ENCODE peak calls at places on chromosome 6, in ten cellular contexts. One of them, this sample, is unnamed.

GRCh38 chr6:125114248-125114858 is 39.2 kb upstream of the TPD52L1 start:
- DNase-seq in CD4-positive, alpha-beta T cell: peak
- DNase-seq in mesothelial cell of epicardium: no peak
- DNase-seq in natural killer cell: no peak
- DNase-seq in fibroblast of pulmonary artery: peak
- DNase-seq in MCF 10A: peak
- DNase-seq in left ventricle myocardium inferior: no peak
- DNase-seq in endothelial cell: peak
- DNase-seq in AG10803: peak
- DNase-seq in adrenal gland: peak
- DNase-seq in this sample: peak

GRCh38 chr6:137870744-137871247 is 3.7 kb downstream of the TNFAIP3 start:
- DNase-seq in CD4-positive, alpha-beta T cell: no peak
- DNase-seq in mesothelial cell of epicardium: no peak
- DNase-seq in natural killer cell: no peak
- DNase-seq in fibroblast of pulmonary artery: peak
- DNase-seq in MCF 10A: peak
- DNase-seq in left ventricle myocardium inferior: no peak
- DNase-seq in endothelial cell: no peak
- DNase-seq in AG10803: no peak
- DNase-seq in adrenal gland: no peak
- DNase-seq in this sample: no peak

GRCh38 chr6:104201557-104201956 is 658.2 kb downstream of the HACE1 start:
- DNase-seq in CD4-positive, alpha-beta T cell: no peak
- DNase-seq in mesothelial cell of epicardium: no peak
- DNase-seq in natural killer cell: no peak
- DNase-seq in fibroblast of pulmonary artery: no peak
- DNase-seq in MCF 10A: no peak
- DNase-seq in left ventricle myocardium inferior: no peak
- DNase-seq in endothelial cell: no peak
- DNase-seq in AG10803: no peak
- DNase-seq in adrenal gland: no peak
- DNase-seq in this sample: no peak

GRCh38 chr6:105263685-105264298 is 84.0 kb upstream of the POPDC3 start:
- DNase-seq in CD4-positive, alpha-beta T cell: no peak
- DNase-seq in mesothelial cell of epicardium: no peak
- DNase-seq in natural killer cell: no peak
- DNase-seq in fibroblast of pulmonary artery: no peak
- DNase-seq in MCF 10A: no peak
- DNase-seq in left ventricle myocardium inferior: no peak
- DNase-seq in endothelial cell: no peak
- DNase-seq in AG10803: no peak
- DNase-seq in adrenal gland: no peak
- DNase-seq in this sample: no peak

GRCh38 chr6:130851026-130851425 is 23.8 kb downstream of the SMLR1 start:
- DNase-seq in CD4-positive, alpha-beta T cell: no peak
- DNase-seq in mesothelial cell of epicardium: no peak
- DNase-seq in natural killer cell: no peak
- DNase-seq in fibroblast of pulmonary artery: no peak
- DNase-seq in MCF 10A: no peak
- DNase-seq in left ventricle myocardium inferior: no peak
- DNase-seq in endothelial cell: no peak
- DNase-seq in AG10803: no peak
- DNase-seq in adrenal gland: no peak
- DNase-seq in this sample: no peak

GRCh38 chr6:136643850-136644596 is 93.8 kb upstream of the MAP7 start:
- DNase-seq in CD4-positive, alpha-beta T cell: peak
- DNase-seq in mesothelial cell of epicardium: peak
- DNase-seq in natural killer cell: peak
- DNase-seq in fibroblast of pulmonary artery: peak
- DNase-seq in MCF 10A: peak
- DNase-seq in left ventricle myocardium inferior: peak
- DNase-seq in endothelial cell: peak
- DNase-seq in AG10803: peak
- DNase-seq in adrenal gland: peak
- DNase-seq in this sample: peak

GRCh38 chr6:56708810-56709597 is 66.3 kb upstream of the DST start:
- DNase-seq in CD4-positive, alpha-beta T cell: no peak
- DNase-seq in mesothelial cell of epicardium: no peak
- DNase-seq in natural killer cell: no peak
- DNase-seq in fibroblast of pulmonary artery: peak
- DNase-seq in MCF 10A: peak
- DNase-seq in left ventricle myocardium inferior: no peak
- DNase-seq in endothelial cell: no peak
- DNase-seq in AG10803: peak
- DNase-seq in adrenal gland: no peak
- DNase-seq in this sample: no peak

GRCh38 chr6:689223-689622 is 3.7 kb downstream of the EXOC2 start:
- DNase-seq in CD4-positive, alpha-beta T cell: no peak
- DNase-seq in mesothelial cell of epicardium: no peak
- DNase-seq in natural killer cell: no peak
- DNase-seq in fibroblast of pulmonary artery: no peak
- DNase-seq in MCF 10A: no peak
- DNase-seq in left ventricle myocardium inferior: no peak
- DNase-seq in endothelial cell: no peak
- DNase-seq in AG10803: no peak
- DNase-seq in adrenal gland: no peak
- DNase-seq in this sample: no peak

GRCh38 chr6:57242505-57242904 is 20.4 kb upstream of the RAB23 start:
- DNase-seq in CD4-positive, alpha-beta T cell: no peak
- DNase-seq in mesothelial cell of epicardium: no peak
- DNase-seq in natural killer cell: no peak
- DNase-seq in fibroblast of pulmonary artery: peak
- DNase-seq in MCF 10A: peak
- DNase-seq in left ventricle myocardium inferior: no peak
- DNase-seq in endothelial cell: no peak
- DNase-seq in AG10803: peak
- DNase-seq in adrenal gland: no peak
- DNase-seq in this sample: no peak

GRCh38 chr6:40894962-40895799 is 143.8 kb downstream of the UNC5CL start:
- DNase-seq in CD4-positive, alpha-beta T cell: no peak
- DNase-seq in mesothelial cell of epicardium: peak
- DNase-seq in natural killer cell: no peak
- DNase-seq in fibroblast of pulmonary artery: peak
- DNase-seq in MCF 10A: peak
- DNase-seq in left ventricle myocardium inferior: peak
- DNase-seq in endothelial cell: peak
- DNase-seq in AG10803: peak
- DNase-seq in adrenal gland: peak
- DNase-seq in this sample: peak

GRCh38 chr6:17393335-17394191 is at the start of gene CAP2:
- DNase-seq in CD4-positive, alpha-beta T cell: no peak
- DNase-seq in mesothelial cell of epicardium: peak
- DNase-seq in natural killer cell: no peak
- DNase-seq in fibroblast of pulmonary artery: peak
- DNase-seq in MCF 10A: peak
- DNase-seq in left ventricle myocardium inferior: peak
- DNase-seq in endothelial cell: peak
- DNase-seq in AG10803: peak
- DNase-seq in adrenal gland: peak
- DNase-seq in this sample: peak

GRCh38 chr6:33607784-33608161 is 13.3 kb upstream of the ITPR3 start:
- DNase-seq in CD4-positive, alpha-beta T cell: no peak
- DNase-seq in mesothelial cell of epicardium: no peak
- DNase-seq in natural killer cell: no peak
- DNase-seq in fibroblast of pulmonary artery: no peak
- DNase-seq in MCF 10A: peak
- DNase-seq in left ventricle myocardium inferior: no peak
- DNase-seq in endothelial cell: no peak
- DNase-seq in AG10803: no peak
- DNase-seq in adrenal gland: no peak
- DNase-seq in this sample: no peak

GRCh38 chr6:49835140-49835539 is 31.2 kb downstream of the CRISP1 start:
- DNase-seq in CD4-positive, alpha-beta T cell: no peak
- DNase-seq in mesothelial cell of epicardium: no peak
- DNase-seq in natural killer cell: no peak
- DNase-seq in fibroblast of pulmonary artery: no peak
- DNase-seq in MCF 10A: no peak
- DNase-seq in left ventricle myocardium inferior: no peak
- DNase-seq in endothelial cell: no peak
- DNase-seq in AG10803: no peak
- DNase-seq in adrenal gland: no peak
- DNase-seq in this sample: no peak

GRCh38 chr6:22471746-22472145 is 97.6 kb upstream of the HDGFL1 start:
- DNase-seq in CD4-positive, alpha-beta T cell: no peak
- DNase-seq in mesothelial cell of epicardium: no peak
- DNase-seq in natural killer cell: no peak
- DNase-seq in fibroblast of pulmonary artery: no peak
- DNase-seq in MCF 10A: no peak
- DNase-seq in left ventricle myocardium inferior: no peak
- DNase-seq in endothelial cell: peak
- DNase-seq in AG10803: no peak
- DNase-seq in adrenal gland: no peak
- DNase-seq in this sample: no peak

GRCh38 chr6:161095916-161096315 is 104.3 kb downstream of the MAP3K4 start:
- DNase-seq in CD4-positive, alpha-beta T cell: no peak
- DNase-seq in mesothelial cell of epicardium: no peak
- DNase-seq in natural killer cell: no peak
- DNase-seq in fibroblast of pulmonary artery: no peak
- DNase-seq in MCF 10A: no peak
- DNase-seq in left ventricle myocardium inferior: no peak
- DNase-seq in endothelial cell: no peak
- DNase-seq in AG10803: no peak
- DNase-seq in adrenal gland: no peak
- DNase-seq in this sample: no peak

DNA sequence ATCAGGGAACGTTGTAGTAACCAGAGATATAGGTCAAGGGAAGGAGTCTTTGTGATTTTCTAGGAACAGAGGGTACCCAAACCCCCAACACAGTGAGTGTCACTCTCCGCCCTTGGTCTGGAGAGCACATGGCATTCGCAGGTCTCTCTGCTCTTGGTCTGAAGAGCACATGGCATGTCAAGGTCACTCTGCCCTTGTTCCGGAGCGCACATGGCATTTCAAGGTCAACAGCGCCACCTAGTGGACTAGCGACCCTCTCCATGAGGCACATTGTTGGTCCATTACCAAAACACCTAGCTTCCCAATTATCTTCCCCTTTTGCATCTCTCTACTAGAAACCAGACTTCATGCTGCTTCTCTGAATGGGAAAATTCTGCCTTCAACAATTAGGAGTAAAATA is 260.0 kb downstream of the C6orf118 start:
- DNase-seq in CD4-positive, alpha-beta T cell: no peak
- DNase-seq in mesothelial cell of epicardium: no peak
- DNase-seq in natural killer cell: no peak
- DNase-seq in fibroblast of pulmonary artery: peak
- DNase-seq in MCF 10A: peak
- DNase-seq in left ventricle myocardium inferior: no peak
- DNase-seq in endothelial cell: peak
- DNase-seq in AG10803: peak
- DNase-seq in adrenal gland: no peak
- DNase-seq in this sample: peak
- TF ChIP-seq CTCF in CD4-positive, alpha-beta T cell: no peak
- TF ChIP-seq CTCF in mesothelial cell of epicardium: peak
- TF ChIP-seq CTCF in natural killer cell: no peak
- TF ChIP-seq CTCF in fibroblast of pulmonary artery: peak
- TF ChIP-seq CTCF in MCF 10A: peak
- TF ChIP-seq CTCF in left ventricle myocardium inferior: peak
- TF ChIP-seq CTCF in endothelial cell: peak
- TF ChIP-seq CTCF in AG10803: peak
- TF ChIP-seq CTCF in adrenal gland: no peak
- TF ChIP-seq CTCF in this sample: peak

GRCh38 chr6:25959890-25960531 is 2.6 kb upstream of the TRIM38 start:
- DNase-seq in CD4-positive, alpha-beta T cell: no peak
- DNase-seq in mesothelial cell of epicardium: no peak
- DNase-seq in natural killer cell: no peak
- DNase-seq in fibroblast of pulmonary artery: peak
- DNase-seq in MCF 10A: no peak
- DNase-seq in left ventricle myocardium inferior: no peak
- DNase-seq in endothelial cell: no peak
- DNase-seq in AG10803: peak
- DNase-seq in adrenal gland: no peak
- DNase-seq in this sample: no peak

GRCh38 chr6:25960689-25961088 is 1.9 kb upstream of the TRIM38 start:
- DNase-seq in CD4-positive, alpha-beta T cell: no peak
- DNase-seq in mesothelial cell of epicardium: no peak
- DNase-seq in natural killer cell: no peak
- DNase-seq in fibroblast of pulmonary artery: no peak
- DNase-seq in MCF 10A: no peak
- DNase-seq in left ventricle myocardium inferior: no peak
- DNase-seq in endothelial cell: no peak
- DNase-seq in AG10803: no peak
- DNase-seq in adrenal gland: no peak
- DNase-seq in this sample: no peak

GRCh38 chr6:25962368-25963127 is at the start of gene TRIM38:
- DNase-seq in CD4-positive, alpha-beta T cell: peak
- DNase-seq in mesothelial cell of epicardium: peak
- DNase-seq in natural killer cell: peak
- DNase-seq in fibroblast of pulmonary artery: peak
- DNase-seq in MCF 10A: peak
- DNase-seq in left ventricle myocardium inferior: peak
- DNase-seq in endothelial cell: peak
- DNase-seq in AG10803: peak
- DNase-seq in adrenal gland: peak
- DNase-seq in this sample: no peak

GRCh38 chr6:25963426-25964123 is 973 bp downstream of the TRIM38 start:
- DNase-seq in CD4-positive, alpha-beta T cell: no peak
- DNase-seq in mesothelial cell of epicardium: no peak
- DNase-seq in natural killer cell: no peak
- DNase-seq in fibroblast of pulmonary artery: peak
- DNase-seq in MCF 10A: peak
- DNase-seq in left ventricle myocardium inferior: no peak
- DNase-seq in endothelial cell: no peak
- DNase-seq in AG10803: peak
- DNase-seq in adrenal gland: no peak
- DNase-seq in this sample: no peak

GRCh38 chr6:25961619-25962367 is 809 bp upstream of the TRIM38 start:
- DNase-seq in CD4-positive, alpha-beta T cell: no peak
- DNase-seq in mesothelial cell of epicardium: no peak
- DNase-seq in natural killer cell: no peak
- DNase-seq in fibroblast of pulmonary artery: no peak
- DNase-seq in MCF 10A: peak
- DNase-seq in left ventricle myocardium inferior: no peak
- DNase-seq in endothelial cell: no peak
- DNase-seq in AG10803: no peak
- DNase-seq in adrenal gland: no peak
- DNase-seq in this sample: no peak
- TF ChIP-seq CTCF in CD4-positive, alpha-beta T cell: no peak
- TF ChIP-seq CTCF in mesothelial cell of epicardium: no peak
- TF ChIP-seq CTCF in natural killer cell: no peak
- TF ChIP-seq CTCF in fibroblast of pulmonary artery: peak
- TF ChIP-seq CTCF in MCF 10A: no peak
- TF ChIP-seq CTCF in left ventricle myocardium inferior: no peak
- TF ChIP-seq CTCF in endothelial cell: no peak
- TF ChIP-seq CTCF in AG10803: no peak
- TF ChIP-seq CTCF in adrenal gland: no peak
- TF ChIP-seq CTCF in this sample: no peak

GRCh38 chr6:148533309-148534107 is 190.9 kb downstream of the SASH1 start:
- DNase-seq in CD4-positive, alpha-beta T cell: no peak
- DNase-seq in mesothelial cell of epicardium: no peak
- DNase-seq in natural killer cell: no peak
- DNase-seq in fibroblast of pulmonary artery: no peak
- DNase-seq in MCF 10A: no peak
- DNase-seq in left ventricle myocardium inferior: no peak
- DNase-seq in endothelial cell: no peak
- DNase-seq in AG10803: no peak
- DNase-seq in adrenal gland: no peak
- DNase-seq in this sample: no peak
- TF ChIP-seq CTCF in CD4-positive, alpha-beta T cell: no peak
- TF ChIP-seq CTCF in mesothelial cell of epicardium: no peak
- TF ChIP-seq CTCF in natural killer cell: no peak
- TF ChIP-seq CTCF in fibroblast of pulmonary artery: no peak
- TF ChIP-seq CTCF in MCF 10A: no peak
- TF ChIP-seq CTCF in left ventricle myocardium inferior: no peak
- TF ChIP-seq CTCF in endothelial cell: no peak
- TF ChIP-seq CTCF in AG10803: no peak
- TF ChIP-seq CTCF in adrenal gland: no peak
- TF ChIP-seq CTCF in this sample: no peak

GRCh38 chr6:111306104-111306888 is 176.7 kb downstream of the REV3L start:
- DNase-seq in CD4-positive, alpha-beta T cell: no peak
- DNase-seq in mesothelial cell of epicardium: no peak
- DNase-seq in natural killer cell: no peak
- DNase-seq in fibroblast of pulmonary artery: no peak
- DNase-seq in MCF 10A: peak
- DNase-seq in left ventricle myocardium inferior: no peak
- DNase-seq in endothelial cell: no peak
- DNase-seq in AG10803: no peak
- DNase-seq in adrenal gland: no peak
- DNase-seq in this sample: no peak
- TF ChIP-seq CTCF in CD4-positive, alpha-beta T cell: no peak
- TF ChIP-seq CTCF in mesothelial cell of epicardium: no peak
- TF ChIP-seq CTCF in natural killer cell: no peak
- TF ChIP-seq CTCF in fibroblast of pulmonary artery: no peak
- TF ChIP-seq CTCF in MCF 10A: no peak
- TF ChIP-seq CTCF in left ventricle myocardium inferior: no peak
- TF ChIP-seq CTCF in endothelial cell: no peak
- TF ChIP-seq CTCF in AG10803: no peak
- TF ChIP-seq CTCF in adrenal gland: no peak
- TF ChIP-seq CTCF in this sample: no peak

This sample was measured in neural crest cell.